ENCODE peak calls at places on chromosomes 2 and 18, in seven cellular contexts. N is GM23248; C is stimulated activated CD4-positive, alpha-beta T cell treated with anti-CD3 and anti-CD28 coated beads, Interleukin-15, amount 100 ng/mL, for 24 hours; J is CD8-positive, alpha-beta T cell; Q is sciatic nerve; M is kidney tubule cell; X is epithelial cell of esophagus. K is an unnamed sample.

GRCh38 chr2:149787206-149787605 is 199.6 kb upstream of the MMADHC start:
- DNase-seq in N (peak; percentile 31), C (no peak), J (no peak), Q (no peak), M (no peak), X (peak; percentile 18), K (no peak)

GRCh38 chr2:98775146-98775988 is 44.4 kb upstream of the MGAT4A start:
- DNase-seq in N (no peak), C (no peak), J (no peak), Q (no peak), M (peak; percentile 15), X (peak; percentile 11), K (no peak)

GRCh38 chr2:195820867-195821565 is 164.0 kb downstream of the SLC39A10 start:
- DNase-seq in N (peak; percentile 16), C (no peak), J (no peak), Q (no peak), M (no peak), X (no peak), K (no peak)

GRCh38 chr2:56465491-56465890 is 281.7 kb downstream of the CCDC85A start:
- DNase-seq in N (peak; percentile 32), C (no peak), J (no peak), Q (no peak), M (no peak), X (no peak), K (no peak)

GRCh38 chr2:45345331-45346305 is 265.4 kb downstream of the SRBD1 start:
- DNase-seq in N (no peak), C (no peak), J (no peak), Q (no peak), M (no peak), X (no peak), K (no peak)

GRCh38 chr2:20562540-20563225 is 88.2 kb downstream of the HS1BP3 start:
- DNase-seq in N (no peak), C (no peak), J (no peak), Q (no peak), M (no peak), X (no peak), K (no peak)

GRCh38 chr2:33215299-33215698 is 261.1 kb upstream of the RASGRP3 start:
- DNase-seq in N (peak; percentile 94), C (no peak), J (no peak), Q (peak; percentile 77), M (peak; percentile 29), X (peak; percentile 81), K (peak; percentile 77)

GRCh38 chr2:90645-91312 is 44.5 kb upstream of the FAM110C start:
- DNase-seq in N (no peak), C (no peak), J (no peak), Q (no peak), M (no peak), X (no peak), K (no peak)

GRCh38 chr2:196767101-196767500 is 32.4 kb downstream of the GTF3C3 start:
- DNase-seq in N (no peak), C (no peak), J (no peak), Q (no peak), M (no peak), X (no peak), K (no peak)

GRCh38 chr2:174617120-174617519 is 19.5 kb upstream of the WIPF1 start:
- DNase-seq in N (peak; percentile 53), C (no peak), J (no peak), Q (no peak), M (no peak), X (peak; percentile 18), K (no peak)

GRCh38 chr2:81206216-81206615 is 901.7 kb upstream of the LRRTM1 start:
- DNase-seq in N (no peak), C (no peak), J (no peak), Q (no peak), M (peak; percentile 51), X (no peak), K (no peak)

GRCh38 chr2:8662239-8662879 is 19.5 kb upstream of the ID2 start:
- DNase-seq in N (peak; percentile 97), C (no peak), J (no peak), Q (peak; percentile 33), M (peak; percentile 87), X (peak; percentile 53), K (no peak)

GRCh38 chr2:2569836-2570235 is 238.8 kb upstream of the MYT1L start:
- DNase-seq in N (no peak), C (no peak), J (no peak), Q (no peak), M (no peak), X (no peak), K (no peak)

GRCh38 chr2:230660294-230661060 is 52.2 kb upstream of the CAB39 start:
- DNase-seq in N (no peak), C (peak; percentile 80), J (no peak), Q (peak; percentile 70), M (no peak), X (no peak), K (peak; percentile 75)

GRCh38 chr18:59606193-59607175 is 90.7 kb downstream of the CCBE1 start:
- DNase-seq in N (no peak), C (no peak), J (no peak), Q (no peak), M (no peak), X (no peak), K (no peak)

GRCh38 chr2:72144746-72145657 is 2.7 kb downstream of the CYP26B1 start:
- DNase-seq in N (peak; percentile 55), C (peak; percentile 30), J (no peak), Q (peak; percentile 76), M (no peak), X (peak; percentile 57), K (peak; percentile 76)

GRCh38 chr2:101103846-101104245 is 47.3 kb downstream of the TBC1D8 start:
- DNase-seq in N (no peak), C (no peak), J (no peak), Q (no peak), M (no peak), X (no peak), K (no peak)

GRCh38 chr2:106057206-106057605 is 136.9 kb downstream of the UXS1 start:
- DNase-seq in N (peak; percentile 12), C (peak; percentile 29), J (peak; percentile 75), Q (no peak), M (peak; percentile 71), X (peak; percentile 72), K (no peak)

GRCh38 chr18:55280515-55280914 is 307.5 kb downstream of the TCF4 start:
- DNase-seq in N (no peak), C (no peak), J (no peak), Q (no peak), M (no peak), X (no peak), K (no peak)

GRCh38 chr2:222701709-222702108 is 30.3 kb downstream of the MOGAT1 start:
- DNase-seq in N (no peak), C (no peak), J (no peak), Q (no peak), M (no peak), X (no peak), K (no peak)

GRCh38 chr2:45289997-45290673 is 280.9 kb upstream of the SIX2 start:
- DNase-seq in N (no peak), C (no peak), J (no peak), Q (no peak), M (no peak), X (no peak), K (no peak)

K was measured in sigmoid colon.